ENCODE peak calls at places on chromosomes 2 and 18, in eight cellular contexts. L is uterus, D is cardiac fibroblast, G is neural progenitor cell, E is colonic mucosa, W is fibroblast of mammary gland, K is AG09309, I is lung. Y is an unnamed sample.

GRCh38 chr18:52652451-52652850 is 312.5 kb downstream of the DCC start:
- DNase-seq in G (no peak), W (no peak), L (no peak), I (no peak), D (no peak), E (no peak), K (no peak), Y (no peak)

GRCh38 chr2:217077841-217078407 is 218.1 kb upstream of the TNP1 start:
- DNase-seq in L (no peak), E (no peak), K (no peak), G (no peak), D (peak), W (peak), I (no peak), Y (peak)

GRCh38 chr18:61889541-61889940 is 3.3 kb downstream of the RNF152 start:
- DNase-seq in G (no peak), D (no peak), W (no peak), E (no peak), I (no peak), L (no peak), K (no peak), Y (no peak)

GRCh38 chr18:36212301-36212977 is 25.1 kb downstream of the MOCOS start:
- DNase-seq in D (peak), I (no peak), K (no peak), E (no peak), G (peak), W (peak), L (no peak), Y (peak)

GRCh38 chr2:5394223-5394622 is 298.0 kb upstream of the SOX11 start:
- DNase-seq in E (no peak), I (no peak), G (no peak), W (no peak), L (no peak), D (no peak), K (no peak), Y (no peak)

GRCh38 chr18:43396266-43396665 is 119.0 kb upstream of the SYT4 start:
- DNase-seq in E (no peak), I (no peak), K (no peak), D (peak), W (peak), L (no peak), G (peak), Y (no peak)

GRCh38 chr18:9147440-9148238 is 11.1 kb downstream of the ANKRD12 start:
- DNase-seq in G (peak), W (peak), D (peak), E (peak), L (no peak), K (peak), I (no peak), Y (peak)

GRCh38 chr2:219573166-219573565 is 1.1 kb downstream of the INHA start:
- DNase-seq in L (no peak), G (no peak), D (no peak), K (no peak), E (no peak), I (no peak), W (no peak), Y (no peak)

GRCh38 chr2:14903709-14904374 is 271.3 kb downstream of the LRATD1 start:
- DNase-seq in G (peak), L (no peak), K (no peak), E (peak), I (no peak), W (peak), D (peak), Y (no peak)

GRCh38 chr2:54726940-54727339 is 3.5 kb downstream of the EML6 start:
- DNase-seq in K (no peak), L (no peak), E (no peak), G (no peak), D (peak), W (peak), I (no peak), Y (no peak)

GRCh38 chr2:113272463-113272862 is 6.3 kb downstream of the PAX8 start:
- DNase-seq in E (no peak), I (no peak), L (no peak), D (no peak), W (no peak), K (no peak), G (no peak), Y (no peak)

GRCh38 chr18:45978084-45978483 is 11.0 kb upstream of the EPG5 start:
- DNase-seq in K (no peak), W (no peak), L (no peak), E (no peak), G (no peak), I (no peak), D (no peak), Y (no peak)

GRCh38 chr18:55318864-55319516 is 269.0 kb downstream of the TCF4 start:
- DNase-seq in D (peak), G (no peak), W (peak), I (no peak), E (no peak), K (no peak), L (no peak), Y (peak)

GRCh38 chr2:64875368-64875767 is 113.8 kb upstream of the SLC1A4 start:
- DNase-seq in G (no peak), K (no peak), I (no peak), D (no peak), E (no peak), W (no peak), L (no peak), Y (no peak)

GRCh38 chr2:55048925-55049793 is 1.1 kb downstream of the RTN4 start:
- DNase-seq in I (peak), G (peak), L (peak), W (peak), K (no peak), D (peak), E (peak), Y (peak)

GRCh38 chr2:232502901-232503791 is 15.5 kb upstream of the ECEL1 start:
- DNase-seq in K (no peak), I (no peak), G (peak), W (peak), E (no peak), L (peak), D (peak), Y (no peak)

GRCh38 chr2:159595410-159596046 is 20.8 kb downstream of the BAZ2B start:
- DNase-seq in D (no peak), W (no peak), K (no peak), E (no peak), G (no peak), I (no peak), L (no peak), Y (no peak)

GRCh38 chr2:230697676-230698075 is 15.0 kb upstream of the CAB39 start:
- DNase-seq in K (no peak), L (no peak), E (no peak), W (no peak), D (no peak), I (no peak), G (no peak), Y (no peak)

GRCh38 chr2:98134138-98134537 is 47.2 kb downstream of the VWA3B start:
- DNase-seq in I (peak), D (peak), E (no peak), G (peak), W (peak), L (no peak), K (no peak), Y (no peak)

GRCh38 chr2:37656512-37657423 is 14.7 kb downstream of the CDC42EP3 start:
- DNase-seq in I (no peak), L (no peak), E (no peak), W (no peak), D (peak), G (peak), K (no peak), Y (no peak)

GRCh38 chr2:19435815-19436214 is 77.4 kb upstream of the OSR1 start:
- DNase-seq in I (no peak), K (peak), D (no peak), E (no peak), G (no peak), W (peak), L (no peak), Y (peak)

GRCh38 chr2:170774074-170774473 is 3.9 kb downstream of the ERICH2 start:
- DNase-seq in D (no peak), G (no peak), E (no peak), L (no peak), W (no peak), K (no peak), I (no peak), Y (no peak)

GRCh38 chr2:230908094-230908594 is 16.9 kb downstream of the GPR55 start:
- DNase-seq in I (no peak), E (no peak), L (peak), K (no peak), W (no peak), D (no peak), G (no peak), Y (no peak)

GRCh38 chr2:173997779-173998178 is 32.6 kb upstream of the SP3 start:
- DNase-seq in W (peak), D (no peak), E (no peak), I (no peak), L (no peak), K (no peak), G (no peak), Y (no peak)

GRCh38 chr2:212619954-212620353 is 81.4 kb upstream of the ERBB4 start:
- DNase-seq in K (no peak), L (no peak), G (no peak), W (peak), E (no peak), D (peak), I (no peak), Y (no peak)

GRCh38 chr2:158586491-158586890 is 129.7 kb downstream of the PKP4 start:
- DNase-seq in D (peak), L (no peak), I (no peak), W (peak), G (no peak), K (peak), E (no peak), Y (peak)

GRCh38 chr2:191923652-191923997 is 76.7 kb upstream of the CAVIN2 start:
- DNase-seq in G (no peak), D (no peak), K (no peak), E (no peak), I (no peak), L (no peak), W (no peak), Y (no peak)

GRCh38 chr2:47509250-47509649 is 106.3 kb downstream of the MSH2 start:
- DNase-seq in E (no peak), D (peak), K (no peak), L (no peak), G (no peak), I (no peak), W (no peak), Y (no peak)

GRCh38 chr18:29556070-29556469 is 1379.1 kb upstream of the CDH2 start:
- DNase-seq in G (no peak), E (no peak), K (no peak), W (no peak), D (no peak), I (no peak), L (no peak), Y (no peak)

GRCh38 chr2:45154606-45155155 is 145.4 kb upstream of the SIX2 start:
- DNase-seq in E (no peak), G (no peak), K (no peak), L (no peak), I (no peak), D (no peak), W (no peak), Y (no peak)

GRCh38 chr2:181553244-181553643 is 96.1 kb downstream of the ITGA4 start:
- DNase-seq in G (no peak), W (no peak), K (no peak), L (no peak), D (no peak), E (no peak), I (no peak), Y (no peak)

GRCh38 chr2:133045787-133046186 is 375.8 kb upstream of the LYPD1 start:
- DNase-seq in L (no peak), K (no peak), G (no peak), D (peak), E (no peak), W (no peak), I (no peak), Y (no peak)

GRCh38 chr18:56226025-56226424 is 412.4 kb downstream of the TXNL1 start:
- DNase-seq in D (no peak), E (no peak), L (no peak), W (no peak), K (no peak), I (no peak), G (no peak), Y (no peak)

GRCh38 chr2:128879161-128879560 is 560.5 kb upstream of the HS6ST1 start:
- DNase-seq in L (no peak), W (no peak), I (no peak), G (peak), K (no peak), D (no peak), E (no peak), Y (no peak)

GRCh38 chr2:158723921-158724802 is 71.0 kb upstream of the DAPL1 start:
- DNase-seq in K (no peak), D (no peak), L (no peak), E (no peak), I (no peak), G (peak), W (no peak), Y (no peak)

GRCh38 chr18:65363006-65363405 is 387.8 kb upstream of the CDH7 start:
- DNase-seq in D (no peak), W (no peak), K (no peak), I (no peak), G (no peak), L (no peak), E (no peak), Y (no peak)

DNA sequence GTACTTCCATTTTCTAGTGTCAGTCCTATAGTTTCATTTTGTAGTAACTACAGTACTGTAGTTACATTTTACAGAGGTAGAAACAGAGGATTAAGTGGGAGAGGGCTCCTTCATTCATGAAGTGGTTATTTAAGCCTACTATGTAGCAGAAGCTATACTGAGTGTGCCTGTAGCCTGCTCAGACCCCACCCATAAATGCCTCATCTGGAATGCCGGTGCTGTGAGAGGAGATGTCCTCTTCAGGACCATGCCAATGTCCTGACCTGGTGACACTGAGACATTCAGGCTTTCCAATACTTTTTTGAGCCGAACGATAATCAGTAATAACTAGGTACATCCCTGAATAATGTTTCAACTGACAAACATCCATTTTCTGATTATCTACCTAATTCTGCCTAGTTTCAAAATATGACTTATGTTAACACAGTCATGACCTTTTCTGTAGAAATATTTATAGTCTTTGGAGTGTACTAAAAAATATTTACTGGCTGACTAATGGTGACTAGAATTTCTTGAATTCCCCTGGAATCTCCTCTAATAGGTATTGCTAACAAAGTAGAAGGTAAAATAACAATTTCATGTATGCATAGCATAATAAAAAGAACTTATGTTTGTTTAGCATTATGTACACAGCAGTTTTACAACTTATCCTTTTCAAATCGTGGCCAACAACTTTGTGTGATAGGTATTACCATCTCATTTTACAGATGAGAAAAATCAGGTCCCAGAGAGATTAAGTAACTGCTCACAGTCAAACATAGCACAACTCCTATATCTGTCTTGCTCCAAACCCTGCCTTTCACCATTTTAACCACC is 10.2 kb upstream of the ARHGAP28 start:
- DNase-seq in I (no peak), D (no peak), W (no peak), E (no peak), G (no peak), L (no peak), K (no peak), Y (no peak)
- H3K4me3 ChIP-seq in I (no peak), D (no peak), W (no peak), E (no peak), G (no peak), L (no peak), K (no peak), Y (no peak)

GRCh38 chr2:102615620-102616436 is 3.5 kb upstream of the SLC9A2 start:
- DNase-seq in L (no peak), I (peak), W (peak), D (peak), E (no peak), K (peak), G (peak), Y (peak)
- TF ChIP-seq CTCF in L (peak), I (peak), W (peak), D (peak), E (peak), K (peak), G (peak), Y (peak)

GRCh38 chr2:74983606-74984005 is 25.2 kb downstream of the POLE4 start:
- DNase-seq in W (no peak), I (no peak), E (no peak), G (no peak), L (no peak), D (no peak), K (no peak), Y (no peak)
- H3K4me3 ChIP-seq in W (no peak), I (no peak), E (no peak), G (no peak), L (no peak), D (no peak), K (no peak), Y (no peak)

GRCh38 chr2:175439416-175439815 is 257.9 kb upstream of the ATP5MC3 start:
- DNase-seq in I (no peak), L (no peak), D (no peak), W (no peak), G (no peak), K (no peak), E (no peak), Y (no peak)
- TF ChIP-seq CTCF in I (no peak), L (no peak), D (no peak), W (no peak), G (no peak), K (no peak), E (no peak), Y (peak)

DNA sequence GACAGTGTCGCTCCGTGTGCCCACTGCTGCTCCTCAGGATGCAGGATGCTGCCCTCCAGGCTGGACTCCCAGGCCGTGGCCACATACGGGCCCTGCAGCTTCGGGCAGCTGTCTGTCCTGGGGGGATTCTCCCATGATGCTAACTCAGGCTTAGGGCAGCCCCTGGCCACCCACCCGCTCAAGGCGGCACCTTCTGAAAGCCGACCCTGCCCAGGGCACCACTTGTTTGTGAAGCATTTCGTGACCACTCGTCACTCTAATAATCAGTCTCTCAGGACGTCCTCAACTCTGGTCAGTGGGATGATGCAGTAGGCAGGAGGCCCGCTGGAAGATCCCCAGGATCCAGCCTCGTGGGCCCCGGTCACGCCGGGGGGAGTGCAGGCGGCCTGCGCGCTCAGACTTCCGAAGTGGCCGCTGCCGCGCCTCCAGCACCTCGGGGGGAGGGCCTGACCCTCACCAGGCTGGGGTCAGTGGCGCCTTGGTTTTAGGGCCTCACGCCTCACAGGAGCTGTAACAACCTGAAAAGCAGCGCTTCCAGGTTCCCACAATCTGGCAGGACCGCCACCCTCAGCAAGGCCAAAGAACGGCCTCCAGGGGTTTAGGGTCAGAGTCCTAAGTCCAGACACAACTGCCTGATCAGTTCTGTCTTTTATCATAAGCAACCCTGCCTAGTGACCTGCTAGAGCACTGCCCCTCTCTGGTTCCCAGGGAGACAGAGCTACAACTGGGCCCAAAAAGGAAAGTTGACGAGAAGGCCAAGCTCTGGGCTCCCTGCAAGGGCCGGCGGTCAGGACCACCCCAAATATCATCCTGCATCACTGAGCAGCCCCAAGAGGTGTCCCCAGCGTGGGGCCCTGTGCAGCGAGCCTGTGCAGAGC is 53.0 kb downstream of the EIPR1 start:
- DNase-seq in G (no peak), E (no peak), W (no peak), D (no peak), K (no peak), L (no peak), I (no peak), Y (no peak)
- H3K4me3 ChIP-seq in G (no peak), E (no peak), W (no peak), D (no peak), K (no peak), L (no peak), I (no peak), Y (no peak)